ENCODE peak calls at places on chromosomes 6 and 20, in ten cellular contexts. One of them, this sample, is unnamed.

GRCh38 chr20:54123587-54124180 is 50.1 kb downstream of the CYP24A1 start:
- DNase-seq in NCI-H2107: peak
- DNase-seq in WTC11: peak
- DNase-seq in skeletal muscle cell: peak
- DNase-seq in psoas muscle: no peak
- DNase-seq in CD8-positive, alpha-beta memory T cell: no peak
- DNase-seq in activated naive CD4-positive, alpha-beta T cell treated with anti-CD3 and anti-CD28 coated beads, Interleukin-2, amount 10 ng/mL, durations not matched to agents 7 days and 5 days: no peak
- DNase-seq in activated effector memory CD4-positive, alpha-beta T cell treated with anti-CD3 and anti-CD28 coated beads, Interleukin-2, amount 50 U/mL, for 16 hours: no peak
- DNase-seq in HFFc6: peak
- DNase-seq in COR-L47: no peak
- DNase-seq in this sample: no peak

GRCh38 chr6:135325624-135326424 is 144.7 kb downstream of the MYB start:
- DNase-seq in skeletal muscle cell: no peak
- DNase-seq in activated effector memory CD4-positive, alpha-beta T cell treated with anti-CD3 and anti-CD28 coated beads, Interleukin-2, amount 50 U/mL, for 16 hours: no peak
- DNase-seq in NCI-H2107: no peak
- DNase-seq in HFFc6: no peak
- DNase-seq in activated naive CD4-positive, alpha-beta T cell treated with anti-CD3 and anti-CD28 coated beads, Interleukin-2, amount 10 ng/mL, durations not matched to agents 7 days and 5 days: no peak
- DNase-seq in psoas muscle: no peak
- DNase-seq in COR-L47: no peak
- DNase-seq in CD8-positive, alpha-beta memory T cell: no peak
- DNase-seq in WTC11: no peak
- DNase-seq in this sample: no peak

GRCh38 chr6:13360671-13361540 is 32.6 kb upstream of the TBC1D7 start:
- DNase-seq in COR-L47: no peak
- DNase-seq in NCI-H2107: no peak
- DNase-seq in WTC11: no peak
- DNase-seq in HFFc6: no peak
- DNase-seq in CD8-positive, alpha-beta memory T cell: no peak
- DNase-seq in skeletal muscle cell: no peak
- DNase-seq in activated effector memory CD4-positive, alpha-beta T cell treated with anti-CD3 and anti-CD28 coated beads, Interleukin-2, amount 50 U/mL, for 16 hours: no peak
- DNase-seq in activated naive CD4-positive, alpha-beta T cell treated with anti-CD3 and anti-CD28 coated beads, Interleukin-2, amount 10 ng/mL, durations not matched to agents 7 days and 5 days: no peak
- DNase-seq in psoas muscle: no peak
- DNase-seq in this sample: no peak

GRCh38 chr20:44467289-44467883 is 8.3 kb upstream of the TTPAL start:
- DNase-seq in HFFc6: no peak
- DNase-seq in COR-L47: no peak
- DNase-seq in NCI-H2107: no peak
- DNase-seq in psoas muscle: peak
- DNase-seq in CD8-positive, alpha-beta memory T cell: no peak
- DNase-seq in WTC11: peak
- DNase-seq in activated naive CD4-positive, alpha-beta T cell treated with anti-CD3 and anti-CD28 coated beads, Interleukin-2, amount 10 ng/mL, durations not matched to agents 7 days and 5 days: no peak
- DNase-seq in activated effector memory CD4-positive, alpha-beta T cell treated with anti-CD3 and anti-CD28 coated beads, Interleukin-2, amount 50 U/mL, for 16 hours: no peak
- DNase-seq in skeletal muscle cell: peak
- DNase-seq in this sample: no peak

GRCh38 chr20:59390437-59390836 is 90.0 kb downstream of the EDN3 start:
- DNase-seq in NCI-H2107: no peak
- DNase-seq in COR-L47: no peak
- DNase-seq in skeletal muscle cell: no peak
- DNase-seq in WTC11: no peak
- DNase-seq in psoas muscle: no peak
- DNase-seq in activated effector memory CD4-positive, alpha-beta T cell treated with anti-CD3 and anti-CD28 coated beads, Interleukin-2, amount 50 U/mL, for 16 hours: no peak
- DNase-seq in activated naive CD4-positive, alpha-beta T cell treated with anti-CD3 and anti-CD28 coated beads, Interleukin-2, amount 10 ng/mL, durations not matched to agents 7 days and 5 days: no peak
- DNase-seq in HFFc6: no peak
- DNase-seq in CD8-positive, alpha-beta memory T cell: no peak
- DNase-seq in this sample: no peak

GRCh38 chr6:45148711-45149341 is 179.3 kb upstream of the RUNX2 start:
- DNase-seq in HFFc6: peak
- DNase-seq in skeletal muscle cell: peak
- DNase-seq in activated effector memory CD4-positive, alpha-beta T cell treated with anti-CD3 and anti-CD28 coated beads, Interleukin-2, amount 50 U/mL, for 16 hours: no peak
- DNase-seq in WTC11: no peak
- DNase-seq in NCI-H2107: no peak
- DNase-seq in activated naive CD4-positive, alpha-beta T cell treated with anti-CD3 and anti-CD28 coated beads, Interleukin-2, amount 10 ng/mL, durations not matched to agents 7 days and 5 days: no peak
- DNase-seq in psoas muscle: no peak
- DNase-seq in COR-L47: no peak
- DNase-seq in CD8-positive, alpha-beta memory T cell: no peak
- DNase-seq in this sample: no peak

GRCh38 chr6:26044140-26045045 is 42.8 kb upstream of the HFE start:
- DNase-seq in psoas muscle: no peak
- DNase-seq in activated effector memory CD4-positive, alpha-beta T cell treated with anti-CD3 and anti-CD28 coated beads, Interleukin-2, amount 50 U/mL, for 16 hours: peak
- DNase-seq in skeletal muscle cell: no peak
- DNase-seq in activated naive CD4-positive, alpha-beta T cell treated with anti-CD3 and anti-CD28 coated beads, Interleukin-2, amount 10 ng/mL, durations not matched to agents 7 days and 5 days: peak
- DNase-seq in COR-L47: no peak
- DNase-seq in WTC11: no peak
- DNase-seq in HFFc6: peak
- DNase-seq in NCI-H2107: no peak
- DNase-seq in CD8-positive, alpha-beta memory T cell: peak
- DNase-seq in this sample: no peak

GRCh38 chr6:166751051-166751595 is 124.1 kb upstream of the RPS6KA2 start:
- DNase-seq in skeletal muscle cell: peak
- DNase-seq in activated effector memory CD4-positive, alpha-beta T cell treated with anti-CD3 and anti-CD28 coated beads, Interleukin-2, amount 50 U/mL, for 16 hours: no peak
- DNase-seq in activated naive CD4-positive, alpha-beta T cell treated with anti-CD3 and anti-CD28 coated beads, Interleukin-2, amount 10 ng/mL, durations not matched to agents 7 days and 5 days: no peak
- DNase-seq in psoas muscle: no peak
- DNase-seq in NCI-H2107: no peak
- DNase-seq in HFFc6: no peak
- DNase-seq in CD8-positive, alpha-beta memory T cell: no peak
- DNase-seq in COR-L47: no peak
- DNase-seq in WTC11: peak
- DNase-seq in this sample: no peak

GRCh38 chr20:48080583-48080982 is 295.3 kb upstream of the SULF2 start:
- DNase-seq in CD8-positive, alpha-beta memory T cell: no peak
- DNase-seq in skeletal muscle cell: no peak
- DNase-seq in activated naive CD4-positive, alpha-beta T cell treated with anti-CD3 and anti-CD28 coated beads, Interleukin-2, amount 10 ng/mL, durations not matched to agents 7 days and 5 days: no peak
- DNase-seq in psoas muscle: no peak
- DNase-seq in WTC11: no peak
- DNase-seq in activated effector memory CD4-positive, alpha-beta T cell treated with anti-CD3 and anti-CD28 coated beads, Interleukin-2, amount 50 U/mL, for 16 hours: no peak
- DNase-seq in HFFc6: no peak
- DNase-seq in NCI-H2107: no peak
- DNase-seq in COR-L47: no peak
- DNase-seq in this sample: no peak

This sample was measured in stimulated activated CD4-positive, alpha-beta T cell treated with anti-CD3 and anti-CD28 coated beads, Interleukin-2, amount 100 ng/mL, for 4 hours.